ENCODE peak calls at places on chromosomes 6 and 20, in ten cellular contexts. Y, N, A, V, T, G, P, W, D and M are unnamed samples.

GRCh38 chr20:7773511-7773910 is 166.7 kb downstream of the HAO1 start:
- DNase-seq in Y (no peak), N (no peak), V (no peak), W (no peak), D (no peak), P (peak), T (no peak), A (no peak), G (no peak), M (no peak)

GRCh38 chr6:11229267-11230043 is 3.0 kb downstream of the NEDD9 start:
- DNase-seq in N (peak), D (peak), T (peak), P (no peak), A (no peak), G (no peak), Y (no peak), W (no peak), V (peak), M (peak)

GRCh38 chr6:39365281-39366074 is 43.0 kb upstream of the KCNK16 start:
- DNase-seq in T (no peak), V (no peak), A (no peak), D (no peak), P (no peak), G (no peak), W (no peak), Y (no peak), N (no peak), M (no peak)

GRCh38 chr6:27873101-27874030 is 38.8 kb downstream of the OR2B2 start:
- DNase-seq in D (peak), T (peak), V (peak), A (peak), W (no peak), P (peak), G (peak), N (peak), Y (no peak), M (peak)

GRCh38 chr20:37498066-37498702 is 22.9 kb upstream of the NNAT start:
- DNase-seq in N (no peak), G (no peak), W (no peak), T (no peak), A (no peak), V (peak), P (no peak), D (no peak), Y (no peak), M (no peak)

GRCh38 chr6:4957521-4958231 is 46.2 kb downstream of the RPP40 start:
- DNase-seq in P (peak), T (peak), W (no peak), N (peak), Y (no peak), V (peak), A (no peak), G (no peak), D (no peak), M (no peak)

GRCh38 chr6:31771992-31772358 is 5.2 kb downstream of the VWA7 start:
- DNase-seq in T (no peak), A (no peak), Y (no peak), W (no peak), G (no peak), V (no peak), N (no peak), P (peak), D (no peak), M (no peak)

GRCh38 chr20:36130316-36130865 is 24.1 kb upstream of the EPB41L1 start:
- DNase-seq in D (no peak), T (no peak), A (no peak), N (no peak), W (no peak), G (no peak), V (no peak), P (no peak), Y (no peak), M (no peak)

GRCh38 chr6:134787261-134787871 is 162.5 kb downstream of the ALDH8A1 start:
- DNase-seq in Y (no peak), P (peak), N (no peak), V (no peak), A (no peak), T (no peak), G (no peak), D (no peak), W (no peak), M (no peak)

GRCh38 chr20:34045294-34045693 is 51.6 kb downstream of the RALY start:
- DNase-seq in P (peak), G (no peak), T (no peak), D (no peak), A (no peak), V (no peak), Y (no peak), W (no peak), N (no peak), M (no peak)

GRCh38 chr6:48315051-48315719 is 204.2 kb upstream of the PTCHD4 start:
- DNase-seq in Y (no peak), N (no peak), D (no peak), P (no peak), W (no peak), V (peak), G (no peak), A (no peak), T (no peak), M (no peak)

GRCh38 chr20:46111028-46111835 is 6.9 kb upstream of the CD40 start:
- DNase-seq in N (no peak), Y (no peak), V (no peak), T (no peak), A (peak), D (no peak), P (peak), G (no peak), W (peak), M (no peak)

GRCh38 chr6:160730911-160731310 is 28.9 kb downstream of the PLG start:
- DNase-seq in G (no peak), Y (no peak), N (peak), W (no peak), P (no peak), D (peak), T (peak), V (peak), A (no peak), M (peak)

GRCh38 chr6:44243345-44243744 is 3.6 kb upstream of the HSP90AB1 start:
- DNase-seq in V (no peak), G (no peak), A (no peak), T (no peak), N (no peak), P (no peak), D (no peak), W (no peak), Y (no peak), M (no peak)

GRCh38 chr6:169993861-169994481 is 242.5 kb downstream of the ERMARD start:
- DNase-seq in T (no peak), V (peak), D (no peak), Y (no peak), A (no peak), P (no peak), G (no peak), N (no peak), W (no peak), M (peak)

GRCh38 chr6:39362487-39362865 is 40.0 kb upstream of the KCNK16 start:
- DNase-seq in N (no peak), D (no peak), Y (no peak), G (no peak), P (no peak), V (peak), W (no peak), A (no peak), T (peak), M (peak)

GRCh38 chr6:50824505-50824904 is 5.8 kb downstream of the TFAP2B start:
- DNase-seq in T (peak), A (no peak), P (no peak), N (no peak), Y (no peak), W (no peak), G (no peak), D (no peak), V (no peak), M (no peak)

GRCh38 chr20:50027611-50028105 is 44.9 kb downstream of the SNAI1 start:
- DNase-seq in T (no peak), N (no peak), V (peak), Y (no peak), G (no peak), D (no peak), A (no peak), P (peak), W (no peak), M (no peak)

GRCh38 chr6:169985121-169986015 is 233.9 kb downstream of the ERMARD start:
- DNase-seq in A (no peak), Y (no peak), W (no peak), G (no peak), P (no peak), N (no peak), D (no peak), T (no peak), V (no peak), M (peak)

GRCh38 chr20:57177636-57178280 is 88.7 kb downstream of the BMP7 start:
- DNase-seq in D (no peak), W (no peak), A (no peak), V (no peak), P (no peak), N (no peak), G (no peak), T (no peak), Y (no peak), M (no peak)

GRCh38 chr20:31989030-31989645 is 21.1 kb upstream of the CCM2L start:
- DNase-seq in Y (no peak), T (no peak), V (no peak), G (no peak), N (no peak), A (no peak), D (no peak), P (no peak), W (no peak), M (no peak)

GRCh38 chr6:140346461-140346860 is 972.0 kb upstream of the CITED2 start:
- DNase-seq in T (no peak), N (no peak), D (no peak), G (no peak), P (no peak), A (no peak), Y (no peak), W (no peak), V (no peak), M (no peak)

GRCh38 chr6:112081569-112081968 is 5.7 kb downstream of the TUBE1 start:
- DNase-seq in T (no peak), N (no peak), G (no peak), P (no peak), V (no peak), W (no peak), A (no peak), Y (no peak), D (no peak), M (no peak)

GRCh38 chr6:112085666-112086065 is 1.6 kb downstream of the TUBE1 start:
- DNase-seq in V (no peak), G (no peak), N (no peak), A (no peak), W (no peak), P (peak), Y (no peak), D (no peak), T (no peak), M (no peak)

GRCh38 chr6:112087916-112088315 is 525 bp downstream of the FAM229B start:
- DNase-seq in Y (no peak), D (no peak), T (no peak), P (no peak), A (no peak), N (no peak), G (no peak), W (no peak), V (no peak), M (no peak)

GRCh38 chr6:112087136-112087908 is at the start of the genes FAM229B and TUBE1:
- DNase-seq in T (peak), A (peak), D (peak), V (peak), G (peak), Y (peak), N (peak), P (peak), W (peak), M (peak)

GRCh38 chr6:112086744-112087135 is 542 bp downstream of the TUBE1 start:
- DNase-seq in D (no peak), A (no peak), P (peak), G (no peak), Y (no peak), T (peak), W (peak), V (no peak), N (no peak), M (no peak)
- TF ChIP-seq CTCF in D (no peak), A (peak), P (peak), G (no peak), Y (no peak), T (peak), W (no peak), V (peak), N (no peak), M (no peak)

GRCh38 chr20:18904624-18905023 is 91.0 kb downstream of the SCP2D1 start:
- DNase-seq in T (peak), P (no peak), W (no peak), Y (no peak), G (no peak), D (no peak), N (peak), A (no peak), V (peak), M (no peak)
- TF ChIP-seq CTCF in T (peak), P (no peak), W (peak), Y (peak), G (no peak), D (no peak), N (no peak), A (no peak), V (peak), M (no peak)

GRCh38 chr6:81465859-81466258 is 286.6 kb downstream of the TENT5A start:
- DNase-seq in P (peak), W (no peak), V (peak), N (no peak), A (no peak), D (no peak), G (no peak), T (peak), Y (no peak), M (no peak)
- TF ChIP-seq CTCF in P (peak), W (no peak), V (peak), N (peak), A (peak), D (peak), G (no peak), T (peak), Y (peak), M (peak)

DNA sequence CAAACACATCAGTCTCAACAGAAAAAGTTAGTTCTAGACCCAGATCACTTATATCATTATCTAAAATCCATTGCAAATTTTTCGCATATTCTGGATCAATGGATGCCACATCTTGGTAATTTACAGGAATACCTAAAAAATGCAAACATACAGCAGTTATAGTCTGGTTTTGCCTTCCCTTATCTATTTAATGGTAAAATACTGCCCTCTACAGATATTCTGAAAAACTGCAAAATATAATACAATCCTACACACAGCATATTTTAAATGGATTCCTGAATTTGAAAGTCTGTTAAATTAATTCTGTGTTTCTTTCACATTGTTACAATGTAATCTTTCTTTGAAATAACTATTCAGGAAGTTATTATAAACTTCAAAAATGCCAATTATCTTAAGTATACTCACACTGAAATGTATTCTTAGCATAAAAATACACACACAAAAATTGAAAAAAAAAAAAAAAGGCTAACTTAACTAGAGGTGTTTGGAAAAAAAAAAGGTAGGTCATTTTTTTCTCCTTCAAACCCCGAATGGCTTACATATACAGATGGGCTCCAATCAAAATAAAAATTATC is 88.4 kb downstream of the HACE1 start:
- DNase-seq in G (no peak), Y (no peak), D (no peak), A (no peak), W (peak), P (peak), V (no peak), N (no peak), T (peak), M (no peak)
- TF ChIP-seq CTCF in G (peak), Y (peak), D (peak), A (peak), W (peak), P (peak), V (peak), N (peak), T (no peak), M (peak)

GRCh38 chr6:97925504-97925903 is 642.5 kb upstream of the MMS22L start:
- DNase-seq in Y (no peak), P (no peak), W (no peak), D (no peak), A (no peak), N (no peak), T (peak), G (no peak), V (no peak), M (no peak)
- TF ChIP-seq CTCF in Y (peak), P (no peak), W (no peak), D (no peak), A (no peak), N (no peak), T (peak), G (no peak), V (peak), M (no peak)

DNA sequence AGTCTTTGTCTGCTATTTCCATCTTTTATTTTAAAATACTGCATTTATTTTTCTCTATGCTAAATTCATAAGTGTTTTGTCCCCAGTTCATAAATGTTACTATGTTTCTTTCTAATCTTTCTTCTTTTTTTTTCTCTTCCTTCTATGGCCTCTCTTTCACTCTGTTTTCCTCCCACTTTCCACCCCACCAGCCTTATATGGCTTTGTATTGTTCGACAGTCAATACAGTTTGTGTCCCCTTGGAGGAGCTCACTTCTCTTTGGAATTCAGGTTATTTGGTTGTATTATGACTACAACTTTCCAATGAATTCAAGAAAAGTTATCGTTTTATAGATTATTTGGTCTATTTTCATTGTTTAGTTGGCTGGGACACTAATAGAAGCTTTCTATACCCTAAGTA is 393.5 kb downstream of the NKAIN2 start:
- DNase-seq in T (peak), W (no peak), V (no peak), D (no peak), G (no peak), N (no peak), P (no peak), Y (no peak), A (no peak), M (no peak)
- TF ChIP-seq CTCF in T (no peak), W (no peak), V (peak), D (no peak), G (no peak), N (no peak), P (no peak), Y (no peak), A (no peak), M (no peak)

DNA sequence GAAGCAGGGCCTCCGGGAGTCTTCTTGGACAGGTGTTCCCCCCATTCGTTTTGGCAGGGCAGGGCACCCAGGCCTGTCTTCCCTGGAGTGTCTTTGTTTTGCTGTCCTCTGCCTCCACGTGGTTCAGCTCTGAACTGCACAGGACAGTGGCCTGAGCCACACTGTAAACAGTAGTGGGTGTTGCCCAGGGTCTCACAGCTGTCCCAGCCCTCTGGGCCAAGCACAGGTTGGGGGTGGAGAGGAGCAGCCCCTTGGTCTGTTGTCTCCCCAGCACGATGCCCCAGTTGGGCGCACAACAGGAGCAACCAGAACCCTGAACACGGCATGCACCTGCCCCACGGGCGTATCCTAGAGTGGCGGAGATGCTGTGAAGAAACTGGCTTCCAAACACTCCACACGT is 14.4 kb downstream of the CCDC167 start:
- DNase-seq in T (peak), A (no peak), G (no peak), Y (no peak), W (no peak), D (peak), V (peak), P (no peak), N (peak), M (peak)
- TF ChIP-seq CTCF in T (peak), A (no peak), G (no peak), Y (peak), W (no peak), D (peak), V (peak), P (no peak), N (no peak), M (peak)